ENCODE peak calls at places on chromosome 4, in nine cellular contexts. R, E, H, N, F, J, B, P and I are unnamed samples.

GRCh38 chr4:189124149-189124758 is 816.4 kb upstream of the FRG1 start:
- DNase-seq in R (no peak), N (no peak), P (peak; percentile 65), H (peak; percentile 42), E (peak; percentile 65), B (peak; percentile 11), F (peak; percentile 65), J (peak; percentile 40), I (no peak)

GRCh38 chr4:4919926-4920325 is 60.5 kb downstream of the MSX1 start:
- DNase-seq in F (no peak), B (no peak), H (no peak), E (peak; percentile 71), J (no peak), P (no peak), R (no peak), N (no peak), I (no peak)

GRCh38 chr4:25663778-25664177 is 8.1 kb downstream of the SLC34A2 start:
- DNase-seq in B (no peak), J (no peak), F (no peak), R (no peak), P (peak; percentile 49), N (no peak), E (no peak), H (no peak), I (no peak)

GRCh38 chr4:168634276-168634802 is 137.5 kb downstream of the PALLD start:
- DNase-seq in P (no peak), R (no peak), J (no peak), N (no peak), H (peak; percentile 99), E (peak; percentile 83), B (peak; percentile 93), F (no peak), I (no peak)

GRCh38 chr4:127188847-127189246 is 443.9 kb upstream of the INTU start:
- DNase-seq in E (peak; percentile 33), J (no peak), R (no peak), N (no peak), H (peak; percentile 36), P (no peak), B (no peak), F (peak; percentile 54), I (no peak)

GRCh38 chr4:114512595-114513295 is 85.9 kb upstream of the UGT8 start:
- DNase-seq in H (no peak), R (no peak), N (no peak), J (no peak), F (no peak), P (no peak), E (no peak), B (no peak), I (no peak)

GRCh38 chr4:21211836-21212235 is 511.6 kb downstream of the PACRGL start:
- DNase-seq in F (no peak), R (no peak), P (no peak), B (no peak), J (no peak), E (no peak), H (no peak), N (no peak), I (no peak)

GRCh38 chr4:158938462-158939044 is 164.3 kb upstream of the RAPGEF2 start:
- DNase-seq in P (peak; percentile 18), R (no peak), J (no peak), E (peak; percentile 75), F (peak; percentile 17), B (peak; percentile 13), H (peak; percentile 68), N (no peak), I (no peak)

GRCh38 chr4:68062501-68062900 is 67.2 kb downstream of the TMPRSS11F start:
- DNase-seq in R (no peak), F (no peak), B (no peak), N (no peak), E (no peak), H (no peak), J (no peak), P (no peak), I (no peak)

GRCh38 chr4:184439856-184440592 is 34.3 kb downstream of the IRF2 start:
- DNase-seq in H (peak; percentile 73), N (peak; percentile 15), F (no peak), P (no peak), R (no peak), J (no peak), E (peak; percentile 88), B (peak; percentile 23), I (no peak)

GRCh38 chr4:48184891-48185290 is 50.8 kb upstream of the TXK start:
- DNase-seq in E (no peak), N (no peak), P (no peak), B (no peak), H (peak; percentile 58), R (no peak), F (no peak), J (no peak), I (no peak)

GRCh38 chr4:5461477-5461876 is 246.9 kb downstream of the EVC2 start:
- DNase-seq in B (no peak), H (no peak), P (no peak), E (no peak), N (no peak), R (no peak), F (no peak), J (no peak), I (no peak)

GRCh38 chr4:166816901-166817300 is 417.4 kb downstream of the SPOCK3 start:
- DNase-seq in P (no peak), F (no peak), R (no peak), J (no peak), B (no peak), E (no peak), H (no peak), N (no peak), I (no peak)

GRCh38 chr4:39169426-39169825 is 12.9 kb upstream of the WDR19 start:
- DNase-seq in B (no peak), P (no peak), E (no peak), J (no peak), N (no peak), F (no peak), H (peak; percentile 15), R (no peak), I (no peak)

DNA sequence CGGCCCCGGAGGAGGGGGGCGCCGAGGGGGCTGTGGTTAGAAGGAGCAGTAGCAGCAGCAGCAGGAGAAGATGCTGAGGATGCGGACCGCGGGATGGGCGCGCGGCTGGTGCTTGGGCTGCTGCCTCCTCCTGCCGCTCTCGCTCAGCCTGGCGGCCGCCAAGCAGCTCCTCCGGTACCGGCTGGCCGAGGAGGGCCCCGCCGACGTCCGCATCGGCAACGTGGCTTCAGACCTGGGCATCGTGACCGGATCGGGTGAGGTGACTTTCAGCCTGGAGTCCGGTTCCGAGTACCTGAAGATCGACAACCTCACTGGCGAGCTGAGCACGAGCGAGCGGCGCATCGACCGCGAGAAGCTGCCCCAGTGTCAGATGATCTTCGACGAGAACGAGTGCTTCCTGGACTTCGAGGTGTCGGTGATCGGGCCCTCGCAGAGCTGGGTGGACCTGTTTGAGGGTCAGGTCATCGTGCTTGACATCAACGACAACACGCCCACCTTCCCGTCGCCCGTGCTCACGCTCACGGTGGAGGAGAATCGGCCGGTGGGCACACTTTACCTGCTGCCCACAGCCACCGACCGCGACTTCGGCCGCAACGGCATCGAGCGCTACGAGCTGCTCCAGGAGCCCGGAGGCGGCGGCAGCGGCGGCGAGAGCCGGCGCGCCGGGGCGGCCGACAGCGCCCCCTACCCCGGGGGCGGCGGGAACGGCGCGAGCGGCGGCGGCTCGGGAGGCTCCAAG is 1.4 kb downstream of the PCDH7 start:
- DNase-seq in E (peak; percentile 33), R (peak; percentile 64), F (peak; percentile 52), H (peak; percentile 54), P (peak; percentile 78), N (peak; percentile 61), J (peak; percentile 53), B (no peak), I (peak; percentile 22)
- TF ChIP-seq CTCF in E (no peak), R (peak; percentile 49), F (peak; percentile 49), H (no peak), P (peak; percentile 50), N (peak; percentile 68), J (peak; percentile 67), B (no peak), I (no peak)

GRCh38 chr4:130812117-130812765 is 1716.3 kb downstream of the C4orf33 start:
- DNase-seq in E (peak; percentile 10), H (peak; percentile 40), J (no peak), F (no peak), R (no peak), B (no peak), P (no peak), N (no peak), I (no peak)

DNA sequence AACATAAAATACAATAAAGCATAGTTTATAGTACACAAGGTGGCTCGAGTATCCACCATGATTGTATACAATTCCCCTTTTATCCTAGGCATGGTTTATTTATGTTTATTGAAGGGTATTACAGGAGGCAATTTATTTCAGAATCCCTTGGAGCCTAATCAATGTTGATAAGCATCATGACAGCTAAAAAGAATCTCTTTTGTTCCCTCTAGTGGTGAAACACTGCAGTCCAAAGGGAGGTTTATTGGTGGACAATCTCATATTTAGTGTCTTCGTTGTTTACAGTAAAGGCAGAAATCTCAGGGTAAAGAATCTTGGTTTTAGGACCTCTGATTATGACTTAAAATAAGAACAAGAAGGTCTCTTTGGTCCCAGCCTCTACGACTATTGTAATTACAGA is 1712.5 kb downstream of the C4orf33 start:
- DNase-seq in R (no peak), H (peak; percentile 38), N (no peak), P (no peak), B (no peak), J (no peak), E (peak; percentile 28), F (peak; percentile 60), I (no peak)
- TF ChIP-seq CTCF in R (peak; percentile 26), H (peak; percentile 74), N (peak; percentile 52), P (peak; percentile 76), B (no peak), J (peak; percentile 72), E (peak; percentile 56), F (peak; percentile 75), I (peak; percentile 50)

DNA sequence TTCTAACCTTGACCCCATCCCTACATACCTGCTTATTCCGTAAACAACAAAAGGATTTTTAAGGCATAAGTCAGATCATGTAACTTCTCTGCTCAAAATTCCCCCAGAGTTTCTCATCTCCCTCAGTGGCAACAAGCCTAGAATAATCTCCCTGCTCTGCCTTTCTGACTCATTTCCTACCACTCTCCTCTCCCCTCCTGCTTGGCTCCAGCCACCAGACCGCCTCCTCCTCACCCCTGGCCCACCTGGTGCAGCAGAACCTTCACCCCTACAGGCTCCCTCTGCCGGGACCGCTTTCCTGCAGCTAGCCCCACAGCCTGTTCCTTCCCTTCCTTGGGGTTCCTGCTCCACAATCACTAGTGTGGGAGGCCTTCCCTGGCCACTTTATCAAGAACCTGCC is 32.1 kb downstream of the TSPAN5 start:
- DNase-seq in R (no peak), E (peak; percentile 93), P (no peak), J (no peak), N (no peak), B (peak; percentile 47), H (peak; percentile 93), F (no peak), I (no peak)
- TF ChIP-seq CTCF in R (no peak), E (peak; percentile 25), P (no peak), J (no peak), N (no peak), B (peak; percentile 20), H (peak; percentile 30), F (no peak), I (no peak)

GRCh38 chr4:107058828-107059227 is 22.7 kb upstream of the DKK2 start:
- DNase-seq in F (no peak), N (no peak), P (no peak), E (peak; percentile 55), H (peak; percentile 49), J (no peak), R (no peak), B (no peak), I (no peak)

DNA sequence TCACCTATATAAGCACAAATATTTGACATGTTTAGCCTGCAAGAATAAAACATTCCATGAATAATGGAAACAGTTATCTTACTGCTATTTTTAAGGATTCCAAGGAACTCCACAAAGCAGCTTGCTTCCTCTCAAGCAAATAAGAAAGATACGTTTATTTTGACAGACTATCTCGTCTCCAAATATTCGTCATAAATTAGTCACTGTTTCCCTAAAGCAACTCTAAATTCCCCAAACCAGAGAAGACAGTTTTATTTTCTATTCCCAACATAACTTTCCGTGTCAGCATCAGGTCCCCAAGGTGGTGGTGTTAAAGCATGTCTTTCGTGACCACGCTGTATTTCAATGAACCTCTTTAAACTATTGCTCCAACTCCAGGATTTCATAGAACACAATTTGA is 24.3 kb upstream of the DKK2 start:
- DNase-seq in R (no peak), F (no peak), P (no peak), E (peak; percentile 18), H (no peak), B (no peak), J (no peak), N (no peak), I (no peak)
- TF ChIP-seq CTCF in R (no peak), F (no peak), P (no peak), E (no peak), H (no peak), B (no peak), J (no peak), N (no peak), I (no peak)